ENCODE peak calls at places on chromosomes 2 and 18, in five cellular contexts. B, Z, Y, W and X are unnamed samples.

GRCh38 chr18:32980896-32981295 is 208.1 kb upstream of the KLHL14 start:
- DNase-seq in W (no peak), Y (no peak), Z (no peak), B (no peak), X (no peak)

GRCh38 chr2:51413726-51414125 is 381.8 kb upstream of the NRXN1 start:
- DNase-seq in Y (no peak), W (no peak), B (no peak), Z (no peak), X (no peak)

GRCh38 chr18:63997041-63997440 is 27.2 kb downstream of the SERPINB8 start:
- DNase-seq in B (no peak), Z (no peak), Y (no peak), W (peak), X (no peak)

GRCh38 chr2:160464996-160465395 is 28.6 kb downstream of the RBMS1 start:
- DNase-seq in W (no peak), B (no peak), Z (no peak), Y (no peak), X (no peak)

GRCh38 chr2:6083131-6083530 is 390.9 kb downstream of the SOX11 start:
- DNase-seq in B (no peak), Z (no peak), W (no peak), Y (no peak), X (no peak)

GRCh38 chr2:46335404-46335965 is 38.3 kb downstream of the EPAS1 start:
- DNase-seq in W (peak), Y (no peak), B (peak), Z (peak), X (peak)

GRCh38 chr2:219178377-219179175 is 501 bp downstream of the RETREG2 start:
- DNase-seq in Z (peak), W (peak), B (no peak), Y (peak), X (peak)

GRCh38 chr2:102848366-102848839 is 86.6 kb downstream of the TMEM182 start:
- DNase-seq in Z (peak), W (no peak), B (peak), Y (peak), X (peak)

GRCh38 chr2:177746358-177746757 is 326.2 kb downstream of the PDE11A start:
- DNase-seq in Z (no peak), Y (no peak), W (no peak), B (no peak), X (no peak)

GRCh38 chr2:60707750-60708371 is 48.2 kb upstream of the PAPOLG start:
- DNase-seq in B (peak), Z (peak), Y (peak), W (peak), X (no peak)

GRCh38 chr2:152370783-152371182 is 35.8 kb downstream of the FMNL2 start:
- DNase-seq in B (no peak), Z (no peak), W (no peak), Y (no peak), X (no peak)

GRCh38 chr2:103667335-103667884 is 905.6 kb downstream of the TMEM182 start:
- DNase-seq in Y (no peak), Z (no peak), W (no peak), B (no peak), X (no peak)

GRCh38 chr2:31770718-31771117 is 190.0 kb upstream of the SRD5A2 start:
- DNase-seq in Z (no peak), W (no peak), Y (no peak), B (no peak), X (no peak)

GRCh38 chr2:121254748-121255147 is 30.3 kb downstream of the TFCP2L1 start:
- DNase-seq in B (no peak), Z (no peak), Y (no peak), W (no peak), X (no peak)

GRCh38 chr2:225668606-225669266 is 269.2 kb downstream of the NYAP2 start:
- DNase-seq in Z (peak), B (peak), Y (peak), W (peak), X (peak)

GRCh38 chr2:197075754-197076337 is 149.3 kb upstream of the PGAP1 start:
- DNase-seq in Y (peak), W (no peak), B (no peak), Z (no peak), X (no peak)

GRCh38 chr2:178286636-178287035 is 92.3 kb downstream of the OSBPL6 start:
- DNase-seq in W (no peak), Z (no peak), B (no peak), Y (no peak), X (no peak)

GRCh38 chr18:24992491-24992890 is 359.5 kb downstream of the ZNF521 start:
- DNase-seq in B (no peak), W (no peak), Y (no peak), Z (no peak), X (no peak)

GRCh38 chr18:73782405-73782804 is 365.2 kb downstream of the FBXO15 start:
- DNase-seq in B (no peak), Y (no peak), Z (no peak), W (no peak), X (no peak)

GRCh38 chr18:73777356-73778051 is 370.1 kb downstream of the FBXO15 start:
- DNase-seq in B (no peak), Y (no peak), W (no peak), Z (no peak), X (no peak)

GRCh38 chr18:73784853-73785252 is 362.8 kb downstream of the FBXO15 start:
- DNase-seq in W (no peak), Y (no peak), B (no peak), Z (no peak), X (peak)

GRCh38 chr18:73778052-73778395 is 369.6 kb downstream of the FBXO15 start:
- DNase-seq in B (no peak), W (no peak), Z (no peak), Y (no peak), X (no peak)

GRCh38 chr18:73780218-73780617 is 367.4 kb downstream of the FBXO15 start:
- DNase-seq in Y (no peak), Z (no peak), B (no peak), W (no peak), X (no peak)
- TF ChIP-seq CTCF in Y (no peak), Z (no peak), B (no peak), W (no peak), X (no peak)

DNA sequence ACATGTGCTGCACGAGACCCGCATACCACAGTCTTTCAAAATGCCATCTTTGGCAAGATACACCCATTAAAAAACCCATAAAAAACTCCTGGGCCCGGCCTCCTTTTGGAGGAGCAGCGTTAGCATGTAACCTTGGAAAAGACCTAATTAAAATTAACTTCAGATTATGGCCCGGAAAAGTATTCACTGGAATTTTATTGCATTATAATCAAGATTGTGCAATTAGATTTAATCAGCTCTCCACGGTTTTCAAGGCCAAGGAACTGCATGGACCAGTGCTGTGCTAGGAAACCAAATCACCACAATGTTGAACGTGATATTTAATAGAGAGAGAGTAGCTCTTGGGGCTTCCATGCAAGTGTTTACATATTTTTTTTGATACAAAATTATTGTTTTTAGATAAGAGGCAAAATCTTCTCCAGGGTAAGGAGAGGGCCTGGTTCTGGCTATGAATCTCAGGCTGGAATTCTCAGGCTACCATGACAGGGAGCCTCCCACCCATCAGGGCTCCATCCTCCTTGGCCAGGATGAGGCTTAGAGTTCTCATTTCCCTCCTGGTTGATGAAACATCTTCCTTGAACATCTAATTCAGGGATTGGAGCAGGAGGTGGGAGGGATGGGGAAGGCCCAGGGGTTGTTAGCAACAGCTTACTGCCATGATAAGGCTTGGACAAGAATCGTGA is 82.0 kb upstream of the TTC39C start:
- DNase-seq in Y (no peak), Z (no peak), B (no peak), W (no peak), X (no peak)
- TF ChIP-seq CTCF in Y (no peak), Z (no peak), B (no peak), W (no peak), X (no peak)

GRCh38 chr18:2508678-2509077 is 62.6 kb downstream of the METTL4 start:
- DNase-seq in B (no peak), Y (no peak), W (no peak), Z (no peak), X (no peak)
- TF ChIP-seq CTCF in B (no peak), Y (no peak), W (no peak), Z (no peak), X (no peak)

DNA sequence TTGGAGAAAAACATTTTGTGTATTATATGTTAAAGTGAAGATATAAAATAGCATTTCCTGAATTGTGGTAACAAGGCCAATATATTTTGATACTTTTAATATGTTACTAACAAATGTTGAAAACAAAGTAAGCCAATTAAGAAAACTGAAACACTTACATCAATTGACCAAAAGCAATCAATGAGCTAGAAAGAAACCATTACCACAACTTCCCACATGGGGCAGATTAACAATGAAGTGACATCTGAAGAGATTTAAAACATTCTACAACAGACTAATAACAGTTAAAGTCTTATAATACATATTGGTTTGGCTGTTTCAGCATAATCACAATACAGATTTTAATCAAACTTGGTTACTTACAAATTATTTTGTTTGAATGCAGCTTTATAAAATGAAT is 282.4 kb upstream of the NETO1 start:
- DNase-seq in W (no peak), Y (no peak), Z (no peak), B (no peak), X (no peak)
- TF ChIP-seq CTCF in W (peak), Y (no peak), Z (no peak), B (peak), X (no peak)